ENCODE peak calls at places on chromosome 11, in ten cellular contexts. W, V, S, I, F, A, L, O, R and Q are unnamed samples. For H3K36me3, the result is how much of the 10 kb centered on the place peaks cover.

GRCh38 chr11:11748706-11749365 is 92.9 kb upstream of the USP47 start:
- DNase-seq in W (peak), V (no peak), S (no peak), I (no peak), F (no peak), A (no peak), L (no peak), O (no peak), R (no peak), Q (no peak)

GRCh38 chr11:86390499-86390898 is 15.8 kb downstream of the CCDC81 start:
- DNase-seq in W (no peak), V (no peak), S (no peak), I (peak), F (no peak), A (no peak), L (no peak), O (no peak), R (no peak), Q (no peak)

GRCh38 chr11:19398273-19398672 is 157.5 kb upstream of the E2F8 start:
- DNase-seq in W (peak), V (no peak), S (no peak), I (no peak), F (no peak), A (no peak), L (no peak), O (no peak), R (no peak), Q (no peak)

GRCh38 chr11:72203163-72203562 is 11.2 kb downstream of the FOLR1 start:
- DNase-seq in W (no peak), V (no peak), S (no peak), I (no peak), F (no peak), A (no peak), L (no peak), O (no peak), R (no peak), Q (no peak)

GRCh38 chr11:70842256-70842655 is 410.1 kb downstream of the SHANK2 start:
- DNase-seq in W (no peak), V (no peak), S (no peak), I (no peak), F (no peak), A (no peak), L (no peak), O (no peak), R (no peak), Q (no peak)

GRCh38 chr11:121892131-121892681 is 223.8 kb downstream of the BLID start:
- DNase-seq in W (peak), V (no peak), S (no peak), I (peak), F (peak), A (no peak), L (no peak), O (no peak), R (no peak), Q (no peak)

GRCh38 chr11:35641206-35641885 is 21.2 kb upstream of the TRIM44 start:
- DNase-seq in W (no peak), V (no peak), S (no peak), I (peak), F (no peak), A (no peak), L (no peak), O (no peak), R (no peak), Q (no peak)

GRCh38 chr11:118610220-118610772 is 2.9 kb downstream of the PHLDB1 start:
- DNase-seq in W (no peak), V (no peak), S (peak), I (peak), F (no peak), A (no peak), L (no peak), O (peak), R (no peak), Q (no peak)

GRCh38 chr11:78351979-78352731 is 65.5 kb downstream of the GAB2 start:
- DNase-seq in W (no peak), V (no peak), S (no peak), I (no peak), F (no peak), A (no peak), L (no peak), O (no peak), R (peak), Q (no peak)

DNA sequence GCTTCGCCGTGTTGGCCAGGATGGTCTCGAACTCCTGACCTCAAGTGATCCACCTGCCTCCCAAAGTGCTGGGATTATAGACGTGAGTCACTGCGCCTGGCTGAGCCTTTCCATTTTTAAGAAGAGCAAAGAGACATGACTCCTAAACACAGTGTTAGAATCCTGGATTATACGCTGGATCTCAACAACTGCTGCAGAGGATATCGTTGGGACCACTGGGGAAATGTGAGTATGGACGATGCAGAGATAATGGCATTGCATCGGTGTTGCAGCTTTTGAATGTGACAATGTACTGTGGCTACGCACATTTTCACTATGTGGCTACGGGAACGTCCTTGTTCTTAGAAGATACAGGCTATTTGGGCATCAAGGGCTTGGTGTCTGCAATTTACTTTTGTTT is 6.2 kb downstream of the MRGPRF start:
- DNase-seq in W (no peak), V (no peak), S (no peak), I (no peak), F (no peak), A (no peak), L (no peak), O (no peak), R (no peak), Q (no peak)
- H3K27ac ChIP-seq in W (no peak), V (no peak), S (no peak), I (no peak), F (no peak), A (no peak), L (peak), O (no peak), R (no peak), Q (no peak)

DNA sequence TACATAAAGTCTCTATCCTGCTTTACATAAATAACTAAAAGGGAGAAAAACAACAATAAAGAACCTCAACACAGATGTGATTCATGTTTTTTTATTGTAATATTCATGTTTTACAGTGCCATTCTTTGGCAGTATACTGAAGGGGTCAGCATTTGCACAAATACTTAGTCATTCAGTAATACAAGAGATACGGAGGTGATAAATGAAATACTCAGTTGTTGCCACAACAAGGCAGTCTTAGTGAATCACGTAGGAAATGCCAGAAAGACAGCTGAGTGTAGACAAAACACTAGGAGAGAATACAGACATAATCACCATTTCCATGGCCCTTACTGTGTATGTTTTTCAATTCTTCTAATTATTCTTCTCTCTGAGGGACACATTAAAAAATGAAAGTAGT is 910.4 kb downstream of the METTL15 start:
- DNase-seq in W (peak), V (no peak), S (no peak), I (peak), F (no peak), A (no peak), L (no peak), O (no peak), R (no peak), Q (no peak)
- H3K36me3 ChIP-seq in W (under half), V (under half), S (under half), I (under half), F (under half), A (under half), L (under half), O (under half), R (under half), Q (under half)

DNA sequence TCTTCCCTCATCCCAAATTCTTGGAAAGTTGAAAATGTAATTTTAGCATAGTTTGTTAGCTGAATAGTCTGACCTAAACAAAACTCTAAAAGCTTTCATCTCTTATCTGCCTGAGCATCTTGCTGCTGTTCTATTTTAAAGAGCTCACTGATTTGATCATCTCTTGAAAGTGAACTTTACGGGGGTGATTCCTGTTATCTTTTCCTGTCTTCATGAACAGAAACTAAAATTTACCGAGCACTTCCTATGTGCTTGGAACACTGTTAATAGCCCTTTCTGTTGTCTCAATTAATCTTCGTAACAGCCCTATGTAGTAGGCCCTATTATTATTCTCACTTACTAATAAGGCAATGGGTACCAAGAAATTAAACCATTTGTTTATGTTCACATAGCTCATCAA is 12.3 kb downstream of the AMOTL1 start:
- DNase-seq in W (no peak), V (no peak), S (no peak), I (peak), F (no peak), A (no peak), L (no peak), O (no peak), R (peak), Q (no peak)
- H3K27ac ChIP-seq in W (peak), V (no peak), S (no peak), I (no peak), F (no peak), A (no peak), L (no peak), O (no peak), R (peak), Q (peak)

DNA sequence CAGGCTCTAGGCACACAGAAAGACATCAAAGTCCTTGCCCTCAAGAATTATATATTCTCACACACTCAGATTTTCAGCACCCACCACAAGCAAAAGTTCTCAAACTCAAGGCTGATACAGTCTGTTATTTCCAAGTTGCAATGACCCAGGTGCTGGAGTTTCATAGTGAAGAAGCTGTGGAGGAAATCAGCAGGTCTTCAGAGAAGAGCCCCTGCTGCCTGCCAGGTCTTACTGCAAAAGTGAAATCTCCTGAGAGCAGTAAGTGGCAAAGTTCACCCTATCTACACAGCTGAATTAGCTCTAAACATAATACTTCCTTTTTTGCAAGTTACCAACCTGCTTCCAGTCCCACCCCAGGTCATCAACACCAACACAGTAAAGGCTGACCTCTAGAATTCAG is 64.6 kb downstream of the RPL27A start:
- DNase-seq in W (no peak), V (no peak), S (no peak), I (no peak), F (no peak), A (no peak), L (no peak), O (no peak), R (no peak), Q (no peak)
- H3K36me3 ChIP-seq in W (under half), V (under half), S (under half), I (under half), F (under half), A (under half), L (under half), O (under half), R (under half), Q (under half)

GRCh38 chr11:128779036-128779435 is 85.2 kb downstream of the FLI1 start:
- DNase-seq in W (no peak), V (no peak), S (no peak), I (no peak), F (no peak), A (no peak), L (no peak), O (no peak), R (no peak), Q (no peak)
- H3K27ac ChIP-seq in W (no peak), V (no peak), S (no peak), I (no peak), F (no peak), A (no peak), L (no peak), O (no peak), R (no peak), Q (no peak)

DNA sequence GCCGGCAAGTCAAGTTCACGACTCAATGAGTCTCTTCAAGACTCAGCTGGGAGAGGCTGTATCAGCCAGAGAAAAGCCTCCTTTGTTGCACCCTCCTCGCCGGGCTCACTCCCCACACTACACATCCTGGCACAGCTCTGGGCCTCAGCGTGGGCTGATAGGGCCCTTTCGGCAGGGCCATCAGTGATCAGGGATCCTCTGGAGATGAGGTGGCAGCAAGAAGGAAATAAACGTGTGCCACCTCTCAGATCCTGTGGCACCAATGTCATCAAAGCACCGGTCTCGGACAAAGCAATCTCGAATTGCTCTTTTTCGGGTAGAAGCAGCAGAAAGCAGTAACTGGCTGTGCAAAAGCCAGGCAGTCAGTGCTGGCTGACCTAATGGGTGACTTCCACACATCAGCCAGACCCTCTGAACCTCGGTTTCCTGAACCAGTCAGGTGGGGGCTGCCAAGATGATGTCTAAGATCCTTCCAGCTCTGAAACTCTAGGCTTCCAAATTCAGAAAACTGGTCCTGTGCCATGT is 2.1 kb downstream of the EHD1 start:
- DNase-seq in W (no peak), V (no peak), S (no peak), I (peak), F (no peak), A (no peak), L (no peak), O (no peak), R (no peak), Q (no peak)
- H3K36me3 ChIP-seq in W (under half), V (under half), S (under half), I (under half), F (under half), A (half or more), L (under half), O (under half), R (under half), Q (under half)

DNA sequence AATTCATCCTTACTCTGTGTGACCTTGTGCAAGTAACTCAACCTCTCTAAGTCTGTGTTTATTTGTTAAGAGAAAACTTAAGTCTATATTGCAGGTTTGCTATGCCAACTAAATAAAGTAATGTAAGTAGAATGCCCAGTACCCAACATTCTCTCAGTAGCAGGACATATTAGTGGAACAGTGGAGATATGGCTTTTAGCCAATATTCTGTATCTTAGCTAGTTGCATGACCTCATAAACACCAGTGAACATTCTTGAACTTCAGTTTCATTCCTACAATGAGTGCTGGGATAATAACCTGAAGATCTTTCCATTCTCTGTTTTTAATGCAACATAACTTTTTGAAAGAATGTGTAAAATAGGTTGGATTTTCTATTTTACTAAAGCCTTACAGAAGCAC is 77.0 kb downstream of the RAB38 start:
- DNase-seq in W (no peak), V (no peak), S (no peak), I (no peak), F (no peak), A (no peak), L (no peak), O (no peak), R (no peak), Q (no peak)
- H3K27ac ChIP-seq in W (no peak), V (no peak), S (no peak), I (no peak), F (no peak), A (no peak), L (no peak), O (no peak), R (no peak), Q (no peak)

GRCh38 chr11:75839851-75840250 is 24.8 kb downstream of the UVRAG start:
- DNase-seq in W (no peak), V (no peak), S (no peak), I (no peak), F (no peak), A (no peak), L (no peak), O (no peak), R (no peak), Q (no peak)
- H3K36me3 ChIP-seq in W (under half), V (under half), S (under half), I (under half), F (under half), A (under half), L (under half), O (under half), R (under half), Q (under half)

GRCh38 chr11:1036931-1037330 is 413 bp upstream of the MUC6 start:
- DNase-seq in W (no peak), V (no peak), S (no peak), I (no peak), F (no peak), A (no peak), L (no peak), O (no peak), R (no peak), Q (no peak)
- H3K27ac ChIP-seq in W (no peak), V (no peak), S (no peak), I (no peak), F (no peak), A (no peak), L (no peak), O (no peak), R (no peak), Q (no peak)